ENCODE peak calls at places on chromosome 15, in six cellular contexts. O, Z, A, G, S and H are unnamed samples.

GRCh38 chr15:31082771-31083393 is 18.6 kb downstream of the TRPM1 start:
- DNase-seq in S (peak; percentile 53), O (no peak), Z (no peak), A (no peak), G (no peak), H (no peak)

GRCh38 chr15:47513496-47513895 is 203.8 kb upstream of the SEMA6D start:
- DNase-seq in Z (no peak), G (no peak), A (no peak), O (no peak), S (no peak), H (no peak)

GRCh38 chr15:52318729-52319500 is 23.3 kb upstream of the MYO5C start:
- DNase-seq in S (no peak), O (peak; percentile 73), Z (no peak), G (no peak), A (no peak), H (no peak)

GRCh38 chr15:65639509-65639908 is 17.8 kb downstream of the SLC24A1 start:
- DNase-seq in Z (no peak), S (no peak), A (no peak), O (no peak), G (no peak), H (no peak)

GRCh38 chr15:49916998-49917397 is 202.0 kb downstream of the ATP8B4 start:
- DNase-seq in Z (no peak), A (no peak), S (no peak), O (no peak), G (no peak), H (no peak)

GRCh38 chr15:38425269-38425668 is 28.7 kb upstream of the FAM98B start:
- DNase-seq in G (no peak), O (no peak), A (no peak), Z (no peak), S (no peak), H (no peak)

GRCh38 chr15:87609909-87610308 is 646.6 kb downstream of the NTRK3 start:
- DNase-seq in O (no peak), Z (no peak), A (no peak), G (no peak), S (no peak), H (no peak)

GRCh38 chr15:32698773-32699390 is 18.9 kb upstream of the GREM1 start:
- DNase-seq in S (no peak), A (no peak), Z (no peak), O (no peak), G (no peak), H (no peak)

GRCh38 chr15:56835598-56836275 is 82.7 kb upstream of the TCF12 start:
- DNase-seq in A (no peak), Z (peak; percentile 27), G (no peak), O (no peak), S (no peak), H (no peak)

GRCh38 chr15:73175382-73175781 is 123.1 kb downstream of the NEO1 start:
- DNase-seq in O (no peak), A (no peak), G (no peak), S (no peak), Z (no peak), H (no peak)

GRCh38 chr15:89105147-89105546 is 16.9 kb downstream of the ABHD2 start:
- DNase-seq in Z (no peak), S (no peak), A (no peak), G (no peak), O (no peak), H (no peak)

GRCh38 chr15:55241193-55241592 is 44.5 kb upstream of the RSL24D1 start:
- DNase-seq in O (no peak), G (no peak), Z (no peak), S (no peak), A (no peak), H (no peak)

GRCh38 chr15:71082803-71083202 is 32.5 kb upstream of the THSD4 start:
- DNase-seq in A (no peak), G (no peak), Z (peak; percentile 72), S (no peak), O (no peak), H (no peak)

GRCh38 chr15:77886805-77887448 is 190.6 kb downstream of the TBC1D2B start:
- DNase-seq in S (no peak), G (no peak), Z (no peak), O (no peak), A (no peak), H (no peak)

GRCh38 chr15:77892335-77892734 is 185.2 kb downstream of the TBC1D2B start:
- DNase-seq in G (peak; percentile 30), S (no peak), A (no peak), Z (no peak), O (no peak), H (no peak)

GRCh38 chr15:77889009-77889806 is 188.3 kb downstream of the TBC1D2B start:
- DNase-seq in G (no peak), A (no peak), S (no peak), Z (no peak), O (no peak), H (no peak)
- H3K4me1 ChIP-seq in G (no peaks in the 10 kb centered on the region), A (no peaks in the 10 kb centered on the region), S (no peaks in the 10 kb centered on the region), Z (no peaks in the 10 kb centered on the region), O (no peaks in the 10 kb centered on the region), H (peaks cover 18% of the 10 kb centered on the region)

GRCh38 chr15:23565395-23566069 is at the start of gene MKRN3:
- DNase-seq in S (no peak), G (no peak), Z (no peak), A (no peak), O (no peak), H (no peak)
- H3K4me3 ChIP-seq in S (no peak within 1 kb of the TSS), G (peak within 1 kb of the TSS; percentile 43), Z (no peak within 1 kb of the TSS), A (peak within 1 kb of the TSS; percentile 12), O (no peak within 1 kb of the TSS), H (peak within 1 kb of the TSS; percentile 20)

DNA sequence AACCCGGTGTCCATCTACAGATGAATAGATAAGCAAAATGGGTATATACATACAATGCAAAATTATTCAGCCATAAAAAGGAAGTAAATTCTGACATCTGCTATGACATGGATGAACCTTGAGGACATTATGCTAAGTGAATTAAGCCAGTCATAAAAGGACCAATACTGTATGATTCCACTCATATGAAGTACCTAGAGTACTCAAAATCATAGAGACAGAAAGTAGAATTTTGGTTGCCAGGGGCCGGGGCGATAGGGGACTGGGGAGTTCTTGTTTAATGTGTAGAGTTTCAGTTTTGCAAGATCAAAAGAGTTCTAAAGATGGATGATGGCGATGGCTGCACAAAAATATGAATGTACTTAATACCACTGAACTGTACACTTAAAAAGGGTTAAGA is 10.3 kb downstream of the EID1 start:
- DNase-seq in O (no peak), G (no peak), A (no peak), S (no peak), Z (no peak), H (no peak)
- TF ChIP-seq POLR2A in O (no peak), G (no peak), A (no peak), S (no peak), Z (no peak), H (no peak)

GRCh38 chr15:92845109-92845508 is 55.0 kb upstream of the CHD2 start:
- DNase-seq in O (no peak), A (no peak), S (peak; percentile 24), G (no peak), Z (no peak), H (no peak)
- H3K4me1 ChIP-seq in O (no peaks in the 10 kb centered on the region), A (no peaks in the 10 kb centered on the region), S (no peaks in the 10 kb centered on the region), G (peaks cover 18% of the 10 kb centered on the region), Z (no peaks in the 10 kb centered on the region), H (peaks cover 16% of the 10 kb centered on the region)

DNA sequence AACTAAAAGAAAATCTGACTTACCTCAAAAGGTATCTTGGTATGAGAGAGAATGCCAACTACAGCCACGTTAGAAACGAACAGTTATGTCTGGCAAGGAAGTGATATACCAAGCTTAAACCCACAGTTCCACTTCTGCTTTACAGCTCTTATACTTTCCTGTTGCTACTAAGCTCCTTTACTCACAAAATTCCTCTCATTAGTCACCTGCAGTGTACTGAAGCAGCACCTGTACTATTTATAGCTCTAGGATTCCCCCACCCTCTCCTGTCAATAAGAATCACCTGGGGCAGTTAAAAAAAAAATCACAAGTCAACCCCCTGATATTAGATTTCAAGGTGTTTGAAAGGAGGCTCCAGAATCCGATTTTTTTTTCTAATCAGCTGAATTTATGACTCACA is 2.9 kb upstream of the TMEM266 start:
- DNase-seq in G (no peak), A (no peak), S (no peak), Z (no peak), O (no peak), H (no peak)
- H3K4me3 ChIP-seq in G (no peak overlapping the region), A (no peak overlapping the region), S (no peak overlapping the region), Z (no peak overlapping the region), O (no peak overlapping the region), H (no peak overlapping the region)

GRCh38 chr15:37099321-37100108 is 834 bp downstream of the MEIS2 start:
- DNase-seq in O (no peak), G (no peak), A (peak; percentile 81), S (no peak), Z (peak; percentile 66), H (no peak)

GRCh38 chr15:37102315-37103021 is 2.1 kb upstream of the MEIS2 start:
- DNase-seq in O (no peak), G (peak; percentile 49), S (no peak), Z (peak; percentile 41), A (peak; percentile 71), H (no peak)

GRCh38 chr15:37100109-37100873 is at the start of gene MEIS2:
- DNase-seq in A (peak; percentile 98), Z (peak; percentile 95), O (peak; percentile 85), G (peak; percentile 89), S (peak; percentile 91), H (no peak)

GRCh38 chr15:37103475-37104071 is 3.2 kb upstream of the MEIS2 start:
- DNase-seq in O (no peak), Z (no peak), S (no peak), A (no peak), G (peak; percentile 40), H (no peak)

DNA sequence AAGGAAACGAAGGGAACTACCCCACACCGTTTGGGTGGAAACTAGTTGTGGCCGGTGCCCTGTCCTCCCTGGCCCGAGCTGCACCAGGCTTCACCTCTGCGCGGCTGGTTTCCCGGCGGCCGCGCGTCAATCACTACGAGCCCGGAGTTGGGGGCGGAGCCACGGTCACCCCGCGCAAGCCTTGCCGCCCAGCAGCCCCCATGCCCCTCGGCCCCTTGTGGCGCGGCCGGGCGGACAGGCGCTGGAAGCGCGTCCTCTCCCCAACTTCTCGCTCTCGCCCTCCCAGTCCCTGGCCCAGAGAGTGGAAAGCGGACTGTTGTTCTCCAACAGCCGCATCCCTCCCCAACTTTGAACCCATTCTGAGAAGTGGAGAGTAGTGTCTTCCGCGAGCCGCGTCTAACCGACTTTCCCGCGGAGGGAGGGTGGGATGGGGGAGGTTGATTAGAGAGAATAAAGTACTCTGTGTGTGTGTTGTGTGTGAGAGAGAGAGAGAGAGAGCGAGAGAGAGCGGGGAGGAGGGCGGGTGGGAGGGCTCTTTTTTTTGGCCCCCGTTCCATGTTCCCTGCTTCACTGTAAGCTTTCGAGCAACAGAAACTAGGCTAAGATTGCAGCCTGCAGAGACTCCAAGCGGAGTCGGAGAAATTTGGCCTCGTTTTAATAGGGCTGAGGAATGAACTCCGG is 1.4 kb upstream of the MEIS2 start:
- DNase-seq in S (peak; percentile 84), G (peak; percentile 85), O (peak; percentile 59), A (peak; percentile 93), Z (peak; percentile 86), H (no peak)
- TF ChIP-seq POLR2A in S (peak; percentile 68), G (no peak), O (peak; percentile 31), A (peak; percentile 32), Z (peak; percentile 74), H (no peak)